ENCODE peak calls at places on chromosomes 7 and 10, in ten cellular contexts. One of them, this sample, is unnamed.

GRCh38 chr10:62818426-62819011 is 2.4 kb upstream of the EGR2 start:
- DNase-seq in pancreas: peak
- DNase-seq in ACHN: no peak
- DNase-seq in EL: peak
- DNase-seq in T-helper 17 cell: peak
- DNase-seq in naive thymus-derived CD8-positive, alpha-beta T cell: peak
- DNase-seq in activated CD8-positive, alpha-beta T cell treated with anti-CD3 and anti-CD28 coated beads, Interleukin-2, amount 10 ng/mL, durations not matched to agents 7 days and 5 days: peak
- DNase-seq in HepG2: no peak
- DNase-seq in thoracic aorta: no peak
- DNase-seq in HT-29: no peak
- DNase-seq in this sample: no peak

GRCh38 chr7:66205736-66206080 is 574 bp downstream of the TPST1 start:
- DNase-seq in pancreas: no peak
- DNase-seq in ACHN: peak
- DNase-seq in EL: no peak
- DNase-seq in T-helper 17 cell: no peak
- DNase-seq in naive thymus-derived CD8-positive, alpha-beta T cell: peak
- DNase-seq in activated CD8-positive, alpha-beta T cell treated with anti-CD3 and anti-CD28 coated beads, Interleukin-2, amount 10 ng/mL, durations not matched to agents 7 days and 5 days: no peak
- DNase-seq in HepG2: no peak
- DNase-seq in thoracic aorta: no peak
- DNase-seq in HT-29: no peak
- DNase-seq in this sample: no peak

GRCh38 chr7:123789200-123789784 is 40.5 kb upstream of the WASL start:
- DNase-seq in pancreas: no peak
- DNase-seq in ACHN: no peak
- DNase-seq in EL: no peak
- DNase-seq in T-helper 17 cell: no peak
- DNase-seq in naive thymus-derived CD8-positive, alpha-beta T cell: no peak
- DNase-seq in activated CD8-positive, alpha-beta T cell treated with anti-CD3 and anti-CD28 coated beads, Interleukin-2, amount 10 ng/mL, durations not matched to agents 7 days and 5 days: no peak
- DNase-seq in HepG2: no peak
- DNase-seq in thoracic aorta: no peak
- DNase-seq in HT-29: no peak
- DNase-seq in this sample: no peak

GRCh38 chr10:50577681-50578350 is 45.9 kb downstream of the SGMS1 start:
- DNase-seq in pancreas: peak
- DNase-seq in ACHN: no peak
- DNase-seq in EL: peak
- DNase-seq in T-helper 17 cell: no peak
- DNase-seq in naive thymus-derived CD8-positive, alpha-beta T cell: no peak
- DNase-seq in activated CD8-positive, alpha-beta T cell treated with anti-CD3 and anti-CD28 coated beads, Interleukin-2, amount 10 ng/mL, durations not matched to agents 7 days and 5 days: no peak
- DNase-seq in HepG2: no peak
- DNase-seq in thoracic aorta: no peak
- DNase-seq in HT-29: no peak
- DNase-seq in this sample: no peak

GRCh38 chr10:127735723-127736221 is 1.2 kb upstream of the FOXI2 start:
- DNase-seq in pancreas: no peak
- DNase-seq in ACHN: no peak
- DNase-seq in EL: no peak
- DNase-seq in T-helper 17 cell: no peak
- DNase-seq in naive thymus-derived CD8-positive, alpha-beta T cell: no peak
- DNase-seq in activated CD8-positive, alpha-beta T cell treated with anti-CD3 and anti-CD28 coated beads, Interleukin-2, amount 10 ng/mL, durations not matched to agents 7 days and 5 days: no peak
- DNase-seq in HepG2: no peak
- DNase-seq in thoracic aorta: no peak
- DNase-seq in HT-29: no peak
- DNase-seq in this sample: no peak

GRCh38 chr7:45092931-45093235 is 4.1 kb upstream of the NACAD start:
- DNase-seq in pancreas: no peak
- DNase-seq in ACHN: no peak
- DNase-seq in EL: no peak
- DNase-seq in T-helper 17 cell: no peak
- DNase-seq in naive thymus-derived CD8-positive, alpha-beta T cell: no peak
- DNase-seq in activated CD8-positive, alpha-beta T cell treated with anti-CD3 and anti-CD28 coated beads, Interleukin-2, amount 10 ng/mL, durations not matched to agents 7 days and 5 days: no peak
- DNase-seq in HepG2: no peak
- DNase-seq in thoracic aorta: no peak
- DNase-seq in HT-29: no peak
- DNase-seq in this sample: no peak

GRCh38 chr7:151626422-151627115 is 106.9 kb upstream of the RHEB start:
- DNase-seq in pancreas: peak
- DNase-seq in ACHN: peak
- DNase-seq in EL: peak
- DNase-seq in T-helper 17 cell: no peak
- DNase-seq in naive thymus-derived CD8-positive, alpha-beta T cell: peak
- DNase-seq in activated CD8-positive, alpha-beta T cell treated with anti-CD3 and anti-CD28 coated beads, Interleukin-2, amount 10 ng/mL, durations not matched to agents 7 days and 5 days: peak
- DNase-seq in HepG2: peak
- DNase-seq in thoracic aorta: no peak
- DNase-seq in HT-29: peak
- DNase-seq in this sample: no peak

GRCh38 chr10:127155221-127155620 is 41.2 kb downstream of the INSYN2A start:
- DNase-seq in pancreas: no peak
- DNase-seq in ACHN: no peak
- DNase-seq in EL: no peak
- DNase-seq in T-helper 17 cell: no peak
- DNase-seq in naive thymus-derived CD8-positive, alpha-beta T cell: no peak
- DNase-seq in activated CD8-positive, alpha-beta T cell treated with anti-CD3 and anti-CD28 coated beads, Interleukin-2, amount 10 ng/mL, durations not matched to agents 7 days and 5 days: no peak
- DNase-seq in HepG2: no peak
- DNase-seq in thoracic aorta: no peak
- DNase-seq in HT-29: no peak
- DNase-seq in this sample: no peak

GRCh38 chr10:79055892-79056291 is 12.9 kb upstream of the ZMIZ1 start:
- DNase-seq in pancreas: peak
- DNase-seq in ACHN: no peak
- DNase-seq in EL: no peak
- DNase-seq in T-helper 17 cell: no peak
- DNase-seq in naive thymus-derived CD8-positive, alpha-beta T cell: no peak
- DNase-seq in activated CD8-positive, alpha-beta T cell treated with anti-CD3 and anti-CD28 coated beads, Interleukin-2, amount 10 ng/mL, durations not matched to agents 7 days and 5 days: no peak
- DNase-seq in HepG2: no peak
- DNase-seq in thoracic aorta: no peak
- DNase-seq in HT-29: no peak
- DNase-seq in this sample: no peak

GRCh38 chr10:100653957-100654834 is 91.2 kb upstream of the PAX2 start:
- DNase-seq in pancreas: no peak
- DNase-seq in ACHN: no peak
- DNase-seq in EL: peak
- DNase-seq in T-helper 17 cell: no peak
- DNase-seq in naive thymus-derived CD8-positive, alpha-beta T cell: no peak
- DNase-seq in activated CD8-positive, alpha-beta T cell treated with anti-CD3 and anti-CD28 coated beads, Interleukin-2, amount 10 ng/mL, durations not matched to agents 7 days and 5 days: peak
- DNase-seq in HepG2: no peak
- DNase-seq in thoracic aorta: no peak
- DNase-seq in HT-29: no peak
- DNase-seq in this sample: peak